ENCODE peak calls at places on chromosomes 5 and 9, in five cellular contexts. F is neural crest cell; K is ureter; N is stimulated activated CD4-positive, alpha-beta T cell treated with anti-CD3 and anti-CD28 coated beads, Interleukin-1b, Interleukin-23, amount 100 ng/mL, for 1 hour; Q is cardiac fibroblast. R is an unnamed sample.

GRCh38 chr5:159451197-159452052 is 121.1 kb upstream of the IL12B start:
- DNase-seq in Q (peak), N (no peak), F (no peak), K (peak), R (peak)

GRCh38 chr5:107067391-107067790 is 603.3 kb downstream of the EFNA5 start:
- DNase-seq in Q (no peak), N (no peak), F (peak), K (no peak), R (peak)

GRCh38 chr9:18429065-18429464 is 44.9 kb upstream of the ADAMTSL1 start:
- DNase-seq in K (no peak), N (no peak), F (no peak), Q (peak), R (no peak)

GRCh38 chr5:116944171-116944570 is 369.5 kb upstream of the SEMA6A start:
- DNase-seq in F (no peak), N (no peak), K (peak), Q (no peak), R (no peak)

GRCh38 chr5:121100931-121101330 is 636.8 kb downstream of the PRR16 start:
- DNase-seq in F (no peak), K (no peak), Q (no peak), N (no peak), R (no peak)

GRCh38 chr5:20276061-20276958 is 288.3 kb upstream of the CDH18 start:
- DNase-seq in F (no peak), Q (peak), N (no peak), K (no peak), R (peak)

GRCh38 chr5:172689801-172690200 is 48.7 kb downstream of the NEURL1B start:
- DNase-seq in K (no peak), Q (no peak), F (no peak), N (no peak), R (no peak)

GRCh38 chr5:89343666-89344065 is 460.7 kb upstream of the MEF2C start:
- DNase-seq in Q (no peak), N (no peak), K (no peak), F (no peak), R (no peak)

GRCh38 chr5:170228756-170229459 is 3.9 kb upstream of the C5orf58 start:
- DNase-seq in Q (no peak), N (no peak), K (no peak), F (no peak), R (no peak)